ENCODE peak calls at places on chromosomes 16 and 17, in six cellular contexts. K, T, O, F, H and P are unnamed samples.

GRCh38 chr16:14486520-14487303 is 143.3 kb downstream of the PARN start:
- DNase-seq in F (peak; percentile 82), H (peak; percentile 84), T (peak; percentile 79), K (peak; percentile 14), O (no peak), P (peak; percentile 96)

GRCh38 chr17:57329380-57330214 is 73.3 kb downstream of the MSI2 start:
- DNase-seq in O (no peak), F (no peak), K (no peak), T (no peak), H (peak; percentile 12), P (peak; percentile 72)

GRCh38 chr17:10603889-10604288 is 53.2 kb downstream of the MYH3 start:
- DNase-seq in K (no peak), F (no peak), T (no peak), H (no peak), O (no peak), P (no peak)

GRCh38 chr17:34155947-34156346 is 99.1 kb upstream of the CCL2 start:
- DNase-seq in K (no peak), H (no peak), F (no peak), O (no peak), T (peak; percentile 73), P (no peak)

GRCh38 chr16:49883111-49883829 is 27.4 kb upstream of the ZNF423 start:
- DNase-seq in H (no peak), T (no peak), O (no peak), F (no peak), K (no peak), P (no peak)

GRCh38 chr17:81940538-81941483 is 3.7 kb upstream of the PYCR1 start:
- DNase-seq in O (no peak), F (no peak), T (peak; percentile 74), H (no peak), K (no peak), P (no peak)

GRCh38 chr17:81365601-81366585 is 29.4 kb upstream of the BAHCC1 start:
- DNase-seq in T (peak; percentile 91), F (peak; percentile 83), H (peak; percentile 77), K (no peak), O (no peak), P (no peak)

GRCh38 chr17:83089322-83090156 is 10.1 kb downstream of the METRNL start:
- DNase-seq in T (no peak), H (no peak), F (peak; percentile 78), K (no peak), O (no peak), P (no peak)

GRCh38 chr17:8109669-8110455 is 8.5 kb downstream of the ALOXE3 start:
- DNase-seq in H (no peak), O (peak; percentile 79), K (peak; percentile 50), T (peak; percentile 86), F (peak; percentile 78), P (peak; percentile 51)

GRCh38 chr17:39625198-39625769 is 1.5 kb upstream of the PPP1R1B start:
- DNase-seq in K (no peak), T (no peak), O (no peak), H (no peak), F (peak; percentile 74), P (no peak)

GRCh38 chr17:77609553-77610517 is 348.7 kb upstream of the TNRC6C start:
- DNase-seq in K (no peak), H (no peak), O (peak; percentile 26), F (peak; percentile 20), T (no peak), P (peak; percentile 14)

GRCh38 chr17:75623386-75623785 is 9.8 kb upstream of the SMIM5 start:
- DNase-seq in T (no peak), F (no peak), O (no peak), H (no peak), K (no peak), P (no peak)

GRCh38 chr16:12217341-12217740 is 240.8 kb downstream of the SNX29 start:
- DNase-seq in F (no peak), H (no peak), T (no peak), K (no peak), O (no peak), P (no peak)

GRCh38 chr16:70703041-70703834 is 17.4 kb upstream of the MTSS2 start:
- DNase-seq in K (peak; percentile 40), O (no peak), T (no peak), F (peak; percentile 47), H (no peak), P (peak; percentile 97)

GRCh38 chr17:45315583-45316270 is 1.1 kb downstream of the MAP3K14 start:
- DNase-seq in T (no peak), H (no peak), F (no peak), O (no peak), K (no peak), P (no peak)

GRCh38 chr16:35102780-35103403 is 1643.5 kb downstream of the TP53TG3F start:
- DNase-seq in H (no peak), K (no peak), F (no peak), O (no peak), T (no peak), P (no peak)

GRCh38 chr17:46916211-46916610 is 6.7 kb upstream of the GOSR2 start:
- DNase-seq in F (no peak), H (no peak), T (no peak), O (no peak), K (no peak), P (no peak)

GRCh38 chr16:25950586-25951201 is 258.9 kb downstream of the HS3ST4 start:
- DNase-seq in K (no peak), F (no peak), O (no peak), T (no peak), H (no peak), P (no peak)

GRCh38 chr17:69597898-69598692 is 183.6 kb downstream of the MAP2K6 start:
- DNase-seq in O (no peak), K (no peak), H (no peak), F (no peak), T (no peak), P (no peak)

GRCh38 chr17:21463204-21463661 is 87.1 kb downstream of the KCNJ12 start:
- DNase-seq in K (no peak), T (no peak), H (no peak), F (no peak), O (no peak), P (no peak)

GRCh38 chr17:17783121-17783824 is 53.5 kb downstream of the SREBF1 start:
- DNase-seq in T (peak; percentile 90), K (peak; percentile 33), O (peak; percentile 32), H (no peak), F (peak; percentile 60), P (peak; percentile 72)

GRCh38 chr16:1499756-1500464 is 6.8 kb downstream of the TELO2 start:
- DNase-seq in K (no peak), F (no peak), H (no peak), T (peak; percentile 66), O (no peak), P (no peak)

GRCh38 chr17:14201087-14201486 is 35.6 kb downstream of the CDRT15 start:
- DNase-seq in H (no peak), O (no peak), F (peak; percentile 30), T (no peak), K (no peak), P (no peak)

GRCh38 chr16:25692307-25692706 is 548 bp downstream of the HS3ST4 start:
- DNase-seq in O (no peak), F (no peak), H (no peak), K (no peak), T (no peak), P (no peak)

GRCh38 chr16:75229172-75230031 is 10.6 kb downstream of the CTRB1 start:
- DNase-seq in O (no peak), F (no peak), K (no peak), H (no peak), T (peak; percentile 78), P (no peak)

GRCh38 chr17:50483266-50483665 is 4.6 kb downstream of the RSAD1 start:
- DNase-seq in T (peak; percentile 41), H (no peak), K (no peak), F (no peak), O (no peak), P (no peak)

GRCh38 chr17:2170023-2170422 is 115.1 kb downstream of the HIC1 start:
- DNase-seq in T (no peak), H (no peak), O (peak; percentile 20), F (peak; percentile 39), K (no peak), P (no peak)

GRCh38 chr16:74577882-74578366 is 29.0 kb downstream of the GLG1 start:
- DNase-seq in F (no peak), K (no peak), O (no peak), T (no peak), H (no peak), P (no peak)

GRCh38 chr17:38852771-38853291 is 690 bp downstream of the RPL23 start:
- DNase-seq in K (no peak), O (no peak), H (no peak), T (no peak), F (no peak), P (no peak)

GRCh38 chr17:57823469-57824401 is 26.1 kb downstream of the MRPS23 start:
- DNase-seq in F (no peak), T (no peak), H (no peak), K (no peak), O (no peak), P (no peak)

GRCh38 chr17:75785770-75786538 is 1.3 kb downstream of the UNK start:
- DNase-seq in F (no peak), K (no peak), T (no peak), H (no peak), O (no peak), P (no peak)

GRCh38 chr16:31181102-31181830 is 1.3 kb downstream of the FUS start:
- DNase-seq in T (peak; percentile 77), H (no peak), F (peak; percentile 38), K (no peak), O (peak; percentile 32), P (peak; percentile 37)

GRCh38 chr17:32488604-32489180 is 1.9 kb downstream of the CDK5R1 start:
- DNase-seq in F (no peak), T (no peak), O (no peak), H (no peak), K (no peak), P (no peak)

GRCh38 chr16:68298907-68299515 is 11.7 kb downstream of the SLC7A6OS start:
- DNase-seq in O (no peak), K (no peak), H (no peak), T (no peak), F (no peak), P (peak; percentile 91)
- TF ChIP-seq CTCF in O (no peak), K (no peak), H (no peak), T (no peak), F (no peak), P (no peak)

DNA sequence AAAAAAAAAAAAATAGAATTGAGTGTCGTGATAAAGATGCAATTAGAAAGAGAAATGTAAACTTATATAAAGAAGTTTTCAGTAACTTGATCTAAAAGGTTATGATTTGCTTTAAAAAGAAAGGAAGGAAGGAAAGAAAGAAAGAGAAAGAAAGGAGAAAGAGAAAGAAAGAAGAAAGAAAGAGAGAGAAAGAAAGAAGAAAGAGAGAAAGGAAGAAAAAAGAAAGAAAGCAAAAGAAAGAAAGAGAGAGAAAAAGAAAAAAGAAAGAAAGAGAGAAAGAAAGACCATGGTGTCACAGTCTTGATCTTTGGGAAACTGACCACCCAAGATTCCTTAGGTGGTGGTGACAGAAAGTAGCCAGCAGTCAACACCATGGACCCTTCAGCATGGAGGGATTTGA is 4.3 kb upstream of the CCL3 start:
- DNase-seq in F (no peak), H (no peak), O (no peak), K (no peak), T (no peak), P (no peak)
- TF ChIP-seq CTCF in F (no peak), H (no peak), O (no peak), K (no peak), T (no peak), P (no peak)

GRCh38 chr16:50884066-50884860 is 142.4 kb downstream of the CYLD start:
- DNase-seq in H (no peak), F (no peak), T (no peak), O (no peak), K (peak; percentile 33), P (no peak)
- TF ChIP-seq CTCF in H (peak; percentile 45), F (peak; percentile 12), T (peak; percentile 33), O (no peak), K (peak; percentile 43), P (no peak)

GRCh38 chr17:36755586-36755985 is 154.2 kb downstream of the MRM1 start:
- DNase-seq in O (no peak), T (no peak), H (no peak), K (peak; percentile 13), F (peak; percentile 67), P (no peak)
- TF ChIP-seq CTCF in O (no peak), T (peak; percentile 25), H (peak; percentile 66), K (peak; percentile 47), F (peak; percentile 32), P (no peak)